ENCODE peak calls at places on chromosomes 6 and 20, in nine cellular contexts. U is OCI-LY7, B is HL-60, P is mammary epithelial cell, F is hepatocyte, X is IMR-90, W is adrenal gland, V is breast epithelium, G is pancreas. J is an unnamed sample.

GRCh38 chr20:43541214-43541613 is 17.6 kb upstream of the SGK2 start:
- DNase-seq in U (no peak), B (no peak), P (peak), F (no peak), X (peak), W (no peak), V (no peak), G (no peak), J (peak)

GRCh38 chr6:149965191-149966020 is 1.7 kb downstream of the ULBP1 start:
- DNase-seq in U (peak), B (no peak), P (no peak), F (peak), X (no peak), W (no peak), V (no peak), G (no peak), J (no peak)

GRCh38 chr6:168440520-168441433 is at the start of gene SMOC2:
- DNase-seq in U (no peak), B (no peak), P (no peak), F (peak), X (no peak), W (no peak), V (no peak), G (no peak), J (no peak)

GRCh38 chr20:9555781-9556180 is 41.4 kb downstream of the LAMP5 start:
- DNase-seq in U (no peak), B (no peak), P (peak), F (peak), X (peak), W (no peak), V (no peak), G (no peak), J (peak)

GRCh38 chr6:155829646-155830045 is 374.0 kb upstream of the NOX3 start:
- DNase-seq in U (no peak), B (no peak), P (peak), F (no peak), X (no peak), W (no peak), V (no peak), G (no peak), J (no peak)

GRCh38 chr6:40164345-40164755 is 230.1 kb upstream of the MOCS1 start:
- DNase-seq in U (no peak), B (no peak), P (no peak), F (no peak), X (no peak), W (no peak), V (no peak), G (no peak), J (no peak)

GRCh38 chr6:15997751-15998388 is 131.0 kb upstream of the MYLIP start:
- DNase-seq in U (no peak), B (no peak), P (no peak), F (peak), X (no peak), W (no peak), V (no peak), G (no peak), J (no peak)

GRCh38 chr20:36017034-36017951 is 48.9 kb downstream of the CNBD2 start:
- DNase-seq in U (no peak), B (no peak), P (no peak), F (peak), X (peak), W (no peak), V (no peak), G (no peak), J (peak)

GRCh38 chr6:45946352-45946751 is 69.3 kb downstream of the CLIC5 start:
- DNase-seq in U (no peak), B (no peak), P (no peak), F (peak), X (peak), W (peak), V (no peak), G (no peak), J (peak)

GRCh38 chr6:53432318-53433161 is 83.8 kb upstream of the ELOVL5 start:
- DNase-seq in U (no peak), B (peak), P (peak), F (peak), X (peak), W (peak), V (no peak), G (no peak), J (peak)

GRCh38 chr6:112659912-112660311 is 312.8 kb downstream of the RFPL4B start:
- DNase-seq in U (no peak), B (no peak), P (no peak), F (no peak), X (no peak), W (no peak), V (no peak), G (no peak), J (no peak)

GRCh38 chr6:71038966-71039365 is 82.1 kb upstream of the B3GAT2 start:
- DNase-seq in U (no peak), B (no peak), P (no peak), F (no peak), X (no peak), W (no peak), V (no peak), G (no peak), J (no peak)

GRCh38 chr20:47061549-47061948 is 166.9 kb downstream of the EYA2 start:
- DNase-seq in U (no peak), B (no peak), P (no peak), F (no peak), X (no peak), W (no peak), V (no peak), G (no peak), J (no peak)

GRCh38 chr20:47066484-47067270 is 172.0 kb downstream of the EYA2 start:
- DNase-seq in U (no peak), B (no peak), P (no peak), F (no peak), X (peak), W (no peak), V (no peak), G (no peak), J (no peak)

GRCh38 chr20:47062226-47062880 is 167.7 kb downstream of the EYA2 start:
- DNase-seq in U (no peak), B (no peak), P (no peak), F (no peak), X (no peak), W (no peak), V (no peak), G (no peak), J (no peak)

GRCh38 chr20:47063808-47064207 is 169.2 kb downstream of the EYA2 start:
- DNase-seq in U (no peak), B (no peak), P (no peak), F (no peak), X (no peak), W (no peak), V (no peak), G (no peak), J (no peak)

GRCh38 chr20:47063407-47063806 is 168.8 kb downstream of the EYA2 start:
- DNase-seq in U (no peak), B (no peak), P (no peak), F (peak), X (no peak), W (no peak), V (no peak), G (no peak), J (peak)
- H3K4me3 ChIP-seq in U (no peak), B (no peak), P (no peak), F (no peak), X (no peak), W (no peak), V (no peak), G (no peak), J (no peak)

GRCh38 chr20:63696628-63697356 is at the start of gene TNFRSF6B:
- DNase-seq in U (no peak), B (no peak), P (no peak), F (no peak), X (no peak), W (peak), V (no peak), G (peak), J (peak)
- H3K27ac ChIP-seq in U (no peak), B (no peak), P (peak), F (no peak), X (no peak), W (no peak), V (no peak), G (no peak), J (peak)

GRCh38 chr6:6005467-6006427 is 978 bp downstream of the NRN1 start:
- DNase-seq in U (no peak), B (no peak), P (no peak), F (no peak), X (no peak), W (no peak), V (no peak), G (no peak), J (no peak)
- H3K4me3 ChIP-seq in U (peak), B (no peak), P (no peak), F (no peak), X (no peak), W (no peak), V (peak), G (no peak), J (no peak)

DNA sequence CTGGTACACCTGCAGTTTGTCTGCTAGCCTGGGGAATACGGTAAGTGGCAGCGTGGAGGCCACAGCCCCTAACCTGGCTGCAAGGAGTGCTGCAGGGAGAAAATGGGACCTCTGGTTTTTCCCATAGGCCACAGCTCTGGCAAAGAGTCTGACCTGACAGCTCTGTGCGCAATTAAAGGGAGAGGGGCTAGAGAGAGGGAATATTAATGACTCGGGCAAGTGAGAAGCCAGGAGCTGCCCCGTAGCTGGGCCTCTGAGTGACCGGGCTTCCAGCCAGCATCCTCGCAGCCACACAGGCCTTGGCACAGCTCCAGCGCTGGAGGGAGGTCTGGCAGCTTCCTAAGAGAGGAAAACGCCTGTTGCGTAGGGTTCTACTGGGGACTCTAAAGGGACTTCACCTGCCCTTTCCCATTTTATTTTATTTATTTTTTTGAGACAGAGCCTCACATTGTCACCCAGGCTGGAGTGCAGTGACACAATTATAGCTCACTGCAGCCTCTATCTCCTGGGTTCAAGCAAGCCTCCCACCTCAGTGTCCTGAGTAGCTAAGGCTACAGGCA is 18.2 kb upstream of the OCSTAMP start:
- DNase-seq in U (no peak), B (no peak), P (peak), F (peak), X (peak), W (peak), V (peak), G (peak), J (peak)
- H3K27ac ChIP-seq in U (no peak), B (no peak), P (no peak), F (no peak), X (no peak), W (no peak), V (no peak), G (no peak), J (no peak)

DNA sequence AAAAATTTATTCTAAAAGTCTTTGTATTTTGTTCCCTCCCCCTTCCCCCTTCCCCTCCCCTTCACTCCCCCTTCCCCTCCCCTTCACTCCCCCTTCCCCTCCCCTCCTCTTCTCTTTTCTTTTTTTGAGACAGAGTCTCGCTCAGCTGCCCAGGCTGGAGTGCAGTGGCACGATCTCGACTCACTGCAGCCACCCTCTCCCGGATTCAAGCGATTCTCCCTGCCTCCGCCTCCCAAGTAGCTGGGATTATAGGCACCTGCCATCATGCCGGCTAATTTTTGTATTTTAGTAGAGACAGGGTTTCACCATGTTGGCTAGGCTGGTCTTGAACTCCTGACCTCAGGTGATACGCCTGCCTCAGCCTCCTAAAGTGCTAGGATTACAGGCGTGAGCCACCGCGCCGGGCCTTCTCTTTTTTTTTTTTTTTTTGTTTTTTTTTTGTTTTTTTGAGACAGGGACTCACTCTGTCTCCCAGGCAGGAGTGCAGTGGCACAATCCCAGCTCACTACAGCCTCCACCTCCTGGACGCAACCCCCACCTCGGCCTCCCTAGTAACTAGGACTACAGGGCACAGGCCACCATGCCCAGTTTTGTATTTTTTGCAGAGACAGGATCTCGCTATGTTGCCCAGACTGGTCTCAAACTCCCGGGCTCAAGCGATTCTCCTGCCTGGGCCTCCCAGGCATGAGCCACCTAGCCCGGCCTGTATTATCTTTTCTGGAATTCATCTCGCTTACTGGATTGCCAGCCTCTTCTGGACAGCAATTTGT is 1.1 kb upstream of the AFG1L start:
- DNase-seq in U (no peak), B (peak), P (no peak), F (no peak), X (no peak), W (no peak), V (no peak), G (no peak), J (no peak)
- H3K4me3 ChIP-seq in U (peak), B (no peak), P (peak), F (peak), X (no peak), W (no peak), V (no peak), G (peak), J (peak)

DNA sequence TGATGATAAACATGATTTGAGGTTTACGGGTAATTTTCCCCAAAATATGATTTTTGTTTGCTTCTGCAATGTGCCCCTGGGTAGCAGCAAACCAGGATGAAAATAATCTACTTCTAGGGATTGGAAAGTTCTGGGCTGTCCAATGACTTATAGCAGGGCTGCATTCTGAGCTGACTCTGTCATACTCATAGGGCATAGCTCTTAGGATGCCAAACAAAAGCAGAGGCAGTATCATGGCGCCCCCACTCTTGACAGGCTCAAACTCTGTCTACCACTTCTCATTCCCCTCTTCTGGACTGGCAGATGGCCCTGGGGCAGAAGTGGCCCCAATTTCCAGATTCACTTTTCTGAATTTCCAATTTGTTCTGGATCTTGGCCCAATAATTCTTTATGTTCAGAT is 10.3 kb downstream of the SERPINB1 start:
- DNase-seq in U (no peak), B (no peak), P (no peak), F (no peak), X (no peak), W (no peak), V (no peak), G (no peak), J (no peak)
- H3K27ac ChIP-seq in U (no peak), B (no peak), P (no peak), F (no peak), X (no peak), W (no peak), V (no peak), G (no peak), J (peak)

GRCh38 chr6:57327311-57327710 is 9.9 kb downstream of the PRIM2 start:
- DNase-seq in U (no peak), B (no peak), P (no peak), F (no peak), X (no peak), W (no peak), V (no peak), G (no peak), J (no peak)

GRCh38 chr6:57324538-57324937 is 7.1 kb downstream of the PRIM2 start:
- DNase-seq in U (peak), B (no peak), P (no peak), F (no peak), X (peak), W (no peak), V (no peak), G (no peak), J (peak)

GRCh38 chr6:57329933-57330332 is 12.5 kb downstream of the PRIM2 start:
- DNase-seq in U (no peak), B (no peak), P (no peak), F (no peak), X (no peak), W (no peak), V (no peak), G (no peak), J (no peak)

GRCh38 chr6:57328074-57328473 is 10.6 kb downstream of the PRIM2 start:
- DNase-seq in U (no peak), B (no peak), P (no peak), F (no peak), X (no peak), W (no peak), V (no peak), G (no peak), J (no peak)
- H3K4me3 ChIP-seq in U (no peak), B (no peak), P (no peak), F (no peak), X (no peak), W (no peak), V (no peak), G (no peak), J (no peak)

GRCh38 chr20:18133962-18134361 is 3.7 kb upstream of the KAT14 start:
- DNase-seq in U (no peak), B (no peak), P (peak), F (no peak), X (no peak), W (no peak), V (no peak), G (no peak), J (peak)

GRCh38 chr20:18138266-18138582 is 561 bp downstream of the KAT14 start:
- DNase-seq in U (no peak), B (no peak), P (no peak), F (no peak), X (no peak), W (no peak), V (no peak), G (no peak), J (no peak)

GRCh38 chr20:18137412-18138265 is at the start of the genes KAT14 and PET117:
- DNase-seq in U (peak), B (peak), P (peak), F (peak), X (peak), W (peak), V (peak), G (peak), J (peak)

DNA sequence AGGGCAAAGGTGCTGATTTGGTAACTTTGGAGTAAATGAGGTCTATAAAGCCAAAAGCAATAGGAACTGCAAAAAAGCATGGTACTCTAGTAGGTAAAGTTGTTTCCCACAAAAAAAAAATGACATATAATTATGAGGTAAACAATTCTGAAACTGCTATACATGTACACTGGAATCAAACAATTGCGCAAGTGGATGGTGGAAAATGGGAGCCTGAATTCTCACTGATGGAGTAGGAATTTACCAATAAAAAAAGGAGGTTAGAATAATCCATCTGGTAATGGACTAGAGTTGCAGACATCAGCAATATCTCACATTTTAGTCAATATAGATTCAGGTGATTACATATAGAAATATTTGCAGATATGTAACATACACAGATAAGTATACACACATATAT is 5.0 kb upstream of the KAT14 start:
- DNase-seq in U (no peak), B (no peak), P (no peak), F (no peak), X (no peak), W (no peak), V (no peak), G (no peak), J (no peak)
- H3K27ac ChIP-seq in U (no peak), B (no peak), P (no peak), F (no peak), X (no peak), W (no peak), V (no peak), G (no peak), J (no peak)

GRCh38 chr6:166672624-166673165 is 45.6 kb upstream of the RPS6KA2 start:
- DNase-seq in U (no peak), B (no peak), P (no peak), F (no peak), X (no peak), W (no peak), V (peak), G (no peak), J (no peak)

GRCh38 chr6:166672146-166672545 is 45.1 kb upstream of the RPS6KA2 start:
- DNase-seq in U (no peak), B (no peak), P (no peak), F (no peak), X (no peak), W (no peak), V (peak), G (no peak), J (no peak)

GRCh38 chr6:166671434-166672061 is 44.5 kb upstream of the RPS6KA2 start:
- DNase-seq in U (peak), B (no peak), P (no peak), F (peak), X (no peak), W (peak), V (peak), G (no peak), J (peak)

GRCh38 chr6:166670894-166671293 is 43.8 kb upstream of the RPS6KA2 start:
- DNase-seq in U (no peak), B (no peak), P (peak), F (no peak), X (no peak), W (no peak), V (no peak), G (no peak), J (no peak)

GRCh38 chr6:166673309-166673708 is 46.3 kb upstream of the RPS6KA2 start:
- DNase-seq in U (no peak), B (no peak), P (no peak), F (no peak), X (no peak), W (no peak), V (peak), G (peak), J (no peak)
- H3K4me3 ChIP-seq in U (no peak), B (no peak), P (no peak), F (no peak), X (no peak), W (no peak), V (no peak), G (no peak), J (no peak)